ENCODE peak calls at places on chromosome 9, in four cellular contexts. U is fibroblast of pulmonary artery, B is upper lobe of right lung, G is hepatocyte. L is an unnamed sample.

GRCh38 chr9:113155911-113156559 is 5.2 kb downstream of the SLC31A2 start:
- DNase-seq in B (no peak), G (no peak), U (no peak), L (no peak)

GRCh38 chr9:83920469-83920941 is 727 bp downstream of the KIF27 start:
- DNase-seq in B (no peak), G (peak; percentile 79), U (peak; percentile 50), L (no peak)

GRCh38 chr9:133703571-133704399 is 34.4 kb downstream of the SARDH start:
- DNase-seq in G (no peak), U (no peak), B (peak; percentile 53), L (peak; percentile 84)

GRCh38 chr9:32350682-32351081 is 33.8 kb upstream of the ACO1 start:
- DNase-seq in G (peak; percentile 16), B (no peak), U (peak; percentile 56), L (no peak)

GRCh38 chr9:28598396-28598795 is 1025.1 kb upstream of the C9orf72 start:
- DNase-seq in G (no peak), U (no peak), B (no peak), L (no peak)

GRCh38 chr9:114856210-114856941 is 50.5 kb upstream of the TNFSF15 start:
- DNase-seq in U (peak; percentile 72), B (no peak), G (no peak), L (no peak)

GRCh38 chr9:122307036-122307435 is 42.4 kb downstream of the MRRF start:
- DNase-seq in G (no peak), U (no peak), B (no peak), L (no peak)

GRCh38 chr9:80285325-80285724 is 713.6 kb downstream of the TLE4 start:
- DNase-seq in G (peak; percentile 11), B (no peak), U (peak; percentile 3), L (no peak)

GRCh38 chr9:134983094-134983493 is 65.4 kb upstream of the FCN1 start:
- DNase-seq in U (peak; percentile 3), B (peak; percentile 79), G (no peak), L (no peak)

GRCh38 chr9:98569491-98569890 is 139.2 kb downstream of the GABBR2 start:
- DNase-seq in G (no peak), B (no peak), U (no peak), L (no peak)

GRCh38 chr9:28207657-28208056 is 634.4 kb upstream of the C9orf72 start:
- DNase-seq in G (no peak), U (no peak), B (no peak), L (no peak)

GRCh38 chr9:96219615-96220257 is 82.2 kb downstream of the HSD17B3 start:
- DNase-seq in U (peak; percentile 26), G (peak; percentile 19), B (peak; percentile 75), L (no peak)

GRCh38 chr9:29285818-29286217 is 1712.5 kb upstream of the C9orf72 start:
- DNase-seq in U (peak; percentile 39), B (no peak), G (no peak), L (no peak)

GRCh38 chr9:18703086-18703750 is 229.3 kb downstream of the ADAMTSL1 start:
- DNase-seq in B (no peak), U (peak; percentile 32), G (no peak), L (no peak)

GRCh38 chr9:16824545-16825041 is 45.9 kb downstream of the BNC2 start:
- DNase-seq in U (peak; percentile 59), B (no peak), G (peak; percentile 37), L (no peak)

GRCh38 chr9:76876098-76876497 is 29.8 kb downstream of the PRUNE2 start:
- DNase-seq in B (no peak), G (no peak), U (no peak), L (no peak)

GRCh38 chr9:92952861-92953620 is 5.7 kb downstream of the FGD3 start:
- DNase-seq in B (peak; percentile 11), G (no peak), U (no peak), L (no peak)

GRCh38 chr9:138046641-138047301 is 169.2 kb downstream of the CACNA1B start:
- DNase-seq in U (no peak), B (peak; percentile 56), G (no peak), L (peak; percentile 75)

GRCh38 chr9:79829566-79830347 is 258.0 kb downstream of the TLE4 start:
- DNase-seq in B (no peak), G (no peak), U (no peak), L (no peak)

GRCh38 chr9:77170991-77171699 is 6.2 kb upstream of the VPS13A start:
- DNase-seq in G (peak; percentile 7), B (no peak), U (no peak), L (no peak)

GRCh38 chr9:26673276-26673675 is 219.3 kb downstream of the CAAP1 start:
- DNase-seq in G (no peak), U (no peak), B (no peak), L (no peak)
- TF ChIP-seq CTCF in G (no peak), U (no peak), B (no peak), L (no peak)

GRCh38 chr9:33817327-33818166 is 587 bp downstream of the UBE2R2 start:
- DNase-seq in U (peak; percentile 75), B (peak; percentile 83), G (peak; percentile 75), L (no peak)
- TF ChIP-seq CTCF in U (peak; percentile 29), B (peak; percentile 21), G (no peak), L (peak; percentile 62)

GRCh38 chr9:36905101-36906066 is 128.7 kb downstream of the PAX5 start:
- DNase-seq in U (no peak), B (no peak), G (no peak), L (no peak)
- TF ChIP-seq CTCF in U (no peak), B (no peak), G (peak; percentile 4), L (peak; percentile 21)

GRCh38 chr9:136199391-136200288 is 5.3 kb downstream of the LHX3 start:
- DNase-seq in U (no peak), B (no peak), G (no peak), L (no peak)

GRCh38 chr9:136197930-136198604 is 6.9 kb downstream of the LHX3 start:
- DNase-seq in U (no peak), G (no peak), B (no peak), L (no peak)

GRCh38 chr9:136197372-136197875 is 7.5 kb downstream of the LHX3 start:
- DNase-seq in U (no peak), B (no peak), G (no peak), L (no peak)

GRCh38 chr9:136200424-136200823 is 4.5 kb downstream of the LHX3 start:
- DNase-seq in B (no peak), U (no peak), G (no peak), L (no peak)

DNA sequence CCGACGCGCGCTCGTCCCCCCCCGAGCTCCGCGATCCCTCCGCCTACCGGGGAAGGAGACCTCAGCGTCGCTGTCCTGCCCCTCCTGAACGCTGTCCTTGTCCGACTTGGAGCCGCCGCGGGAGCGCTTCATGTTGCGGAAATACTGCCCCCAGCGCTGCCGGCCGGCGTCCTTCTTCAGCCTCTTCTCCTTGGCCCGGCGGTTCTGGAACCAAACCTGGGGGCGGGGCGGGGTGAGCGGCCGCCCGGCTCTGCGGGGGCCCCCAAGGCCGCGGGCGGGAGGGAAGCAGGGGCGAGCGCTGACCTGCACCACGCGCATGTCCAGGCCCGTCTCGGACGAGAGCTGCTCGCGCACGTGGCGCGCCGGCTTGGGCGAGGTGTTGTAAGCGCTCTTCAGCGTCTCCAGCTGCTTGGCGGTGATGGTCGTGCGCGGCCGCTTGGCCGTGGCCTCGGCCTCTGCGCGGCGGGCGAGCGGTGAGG is 6.3 kb downstream of the LHX3 start:
- DNase-seq in G (no peak), B (no peak), U (peak; percentile 12), L (no peak)
- TF ChIP-seq CTCF in G (no peak), B (no peak), U (no peak), L (no peak)

GRCh38 chr9:128887914-128888350 is 6.0 kb downstream of the LRRC8A start:
- DNase-seq in G (no peak), B (no peak), U (peak; percentile 68), L (no peak)
- TF ChIP-seq CTCF in G (no peak), B (no peak), U (no peak), L (no peak)

GRCh38 chr9:131872006-131872405 is 132.1 kb upstream of the RAPGEF1 start:
- DNase-seq in U (no peak), G (no peak), B (peak; percentile 57), L (no peak)
- TF ChIP-seq CTCF in U (peak; percentile 7), G (no peak), B (no peak), L (peak; percentile 44)

GRCh38 chr9:126050605-126050990 is 276.0 kb upstream of the MVB12B start:
- DNase-seq in B (peak; percentile 27), U (no peak), G (no peak), L (peak; percentile 43)

GRCh38 chr9:126052791-126053190 is 273.8 kb upstream of the MVB12B start:
- DNase-seq in G (no peak), U (no peak), B (peak; percentile 41), L (peak; percentile 55)

GRCh38 chr9:126053913-126054312 is 272.7 kb upstream of the MVB12B start:
- DNase-seq in U (no peak), B (peak; percentile 21), G (no peak), L (peak; percentile 43)

GRCh38 chr9:126049896-126050604 is 276.6 kb upstream of the MVB12B start:
- DNase-seq in G (no peak), U (no peak), B (no peak), L (peak; percentile 70)

GRCh38 chr9:126051446-126052130 is 275.0 kb upstream of the MVB12B start:
- DNase-seq in G (no peak), U (no peak), B (peak; percentile 30), L (peak; percentile 51)
- TF ChIP-seq CTCF in G (no peak), U (no peak), B (no peak), L (no peak)

GRCh38 chr9:129480705-129481104 is 140.2 kb downstream of the C9orf50 start:
- DNase-seq in U (no peak), G (peak; percentile 17), B (no peak), L (no peak)

GRCh38 chr9:129482521-129483466 is 138.1 kb downstream of the C9orf50 start:
- DNase-seq in G (peak; percentile 95), U (peak; percentile 89), B (peak; percentile 91), L (peak; percentile 93)

GRCh38 chr9:129483467-129484324 is 137.2 kb downstream of the C9orf50 start:
- DNase-seq in U (peak; percentile 96), G (peak; percentile 93), B (peak; percentile 91), L (peak; percentile 95)

GRCh38 chr9:129481424-129481823 is 139.5 kb downstream of the C9orf50 start:
- DNase-seq in B (no peak), G (peak; percentile 14), U (no peak), L (peak; percentile 72)

DNA sequence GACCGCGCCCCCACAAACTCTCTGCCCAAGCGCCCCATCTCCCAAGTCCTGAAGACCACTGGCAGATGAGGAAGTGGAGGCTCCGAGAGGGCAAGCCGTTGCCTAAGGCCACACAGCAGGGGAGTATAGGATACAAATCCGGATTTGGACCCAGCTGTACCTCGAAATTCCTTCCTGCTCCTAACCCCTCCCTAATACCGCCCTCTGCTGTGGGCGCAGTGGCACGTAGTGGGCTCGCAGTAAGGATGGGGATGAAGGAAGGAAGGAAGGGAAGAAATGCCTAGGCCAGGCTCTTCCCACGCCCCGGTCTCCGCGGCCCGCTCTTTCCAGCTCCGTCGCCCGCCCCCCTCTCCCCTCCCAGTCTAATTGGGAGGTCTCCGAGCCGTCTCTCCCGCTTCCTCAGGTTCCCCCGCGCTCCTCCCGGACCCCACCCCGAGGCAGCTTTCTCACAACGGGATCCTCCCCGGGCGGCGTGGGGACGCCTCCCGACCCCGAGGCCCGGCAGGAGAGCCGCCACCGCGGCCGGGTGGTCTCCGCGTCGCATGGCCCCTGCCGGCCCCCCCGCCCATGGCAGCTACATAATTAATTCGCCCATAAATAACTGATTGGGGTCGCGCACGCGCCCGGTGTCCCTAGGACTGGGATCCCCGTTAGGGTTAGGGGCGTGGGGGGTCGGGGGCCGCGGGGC is 138.9 kb downstream of the C9orf50 start:
- DNase-seq in B (no peak), U (peak; percentile 52), G (peak; percentile 62), L (peak; percentile 78)
- TF ChIP-seq CTCF in B (peak; percentile 23), U (peak; percentile 18), G (peak; percentile 8), L (peak; percentile 45)